ENCODE peak calls at places on chromosome 11, in seven cellular contexts. M is GM04504, F is RPMI8226, U is NCI-H1092, T is spleen, B is Right ventricle myocardium inferior, C is RWPE1. R is an unnamed sample.

GRCh38 chr11:132106336-132106982 is 736.0 kb downstream of the NTM start:
- DNase-seq in B (no peak), C (no peak), T (no peak), U (peak), F (no peak), M (no peak), R (peak)

GRCh38 chr11:34731596-34731995 is 110.7 kb downstream of the EHF start:
- DNase-seq in U (no peak), F (no peak), T (no peak), B (no peak), C (no peak), M (no peak), R (no peak)

GRCh38 chr11:84390441-84391078 is 1104.4 kb upstream of the CCDC90B start:
- DNase-seq in F (no peak), M (no peak), B (no peak), U (no peak), C (peak), T (no peak), R (no peak)

GRCh38 chr11:3905080-3905953 is 49.9 kb downstream of the STIM1 start:
- DNase-seq in T (no peak), C (peak), B (no peak), M (peak), F (no peak), U (no peak), R (peak)

GRCh38 chr11:2156416-2157182 is 4.4 kb downstream of the INS start:
- DNase-seq in U (peak), C (peak), F (peak), B (no peak), T (peak), M (no peak), R (peak)

GRCh38 chr11:1936781-1937615 is 10.1 kb upstream of the MRPL23 start:
- DNase-seq in C (no peak), T (peak), U (no peak), B (peak), F (no peak), M (no peak), R (no peak)

GRCh38 chr11:107702109-107702660 is 9.7 kb downstream of the SLN start:
- DNase-seq in C (no peak), U (no peak), F (no peak), M (no peak), T (no peak), B (no peak), R (no peak)

GRCh38 chr11:16171882-16172281 is 184.5 kb downstream of the SOX6 start:
- DNase-seq in U (no peak), M (no peak), T (no peak), F (no peak), C (no peak), B (no peak), R (no peak)

GRCh38 chr11:118845369-118845768 is 38.3 kb upstream of the CXCR5 start:
- DNase-seq in T (no peak), F (no peak), U (no peak), B (no peak), C (peak), M (no peak), R (peak)

GRCh38 chr11:290621-291231 is 1.8 kb downstream of the PGGHG start:
- DNase-seq in F (no peak), T (peak), M (no peak), B (peak), U (no peak), C (no peak), R (no peak)

GRCh38 chr11:109914809-109915653 is 178.2 kb upstream of the ZC3H12C start:
- DNase-seq in M (peak), C (peak), T (no peak), F (no peak), U (no peak), B (no peak), R (peak)

GRCh38 chr11:116563028-116563712 is 209.6 kb downstream of the BUD13 start:
- DNase-seq in T (no peak), C (no peak), F (no peak), B (no peak), M (peak), U (peak), R (peak)

GRCh38 chr11:110488446-110488845 is 58.7 kb downstream of the FDX1 start:
- DNase-seq in F (no peak), C (no peak), M (no peak), T (no peak), B (no peak), U (no peak), R (no peak)

GRCh38 chr11:45578286-45578685 is 87.1 kb downstream of the CHST1 start:
- DNase-seq in F (no peak), M (no peak), C (no peak), B (no peak), U (no peak), T (peak), R (no peak)

GRCh38 chr11:68998390-68998911 is 14.6 kb downstream of the MRGPRF start:
- DNase-seq in B (no peak), F (peak), C (no peak), U (peak), T (peak), M (no peak), R (peak)

GRCh38 chr11:71372693-71373657 is 75.2 kb downstream of the DHCR7 start:
- DNase-seq in B (no peak), M (peak), F (peak), T (no peak), C (peak), U (no peak), R (peak)

GRCh38 chr11:128711136-128711535 is 17.3 kb downstream of the FLI1 start:
- DNase-seq in U (no peak), F (no peak), B (no peak), T (no peak), C (peak), M (no peak), R (peak)

GRCh38 chr11:72191961-72192381 is at the start of gene FOLR1:
- DNase-seq in B (no peak), C (no peak), U (no peak), T (no peak), M (no peak), F (no peak), R (no peak)

GRCh38 chr11:77039491-77040400 is 5.5 kb downstream of the B3GNT6 start:
- DNase-seq in T (no peak), M (no peak), B (no peak), F (no peak), U (peak), C (peak), R (peak)

R was measured in IMR-90.